ENCODE peak calls at places on chromosomes 6 and 20, in ten cellular contexts. I is A549, A is Calu3, T is ascending aorta, H is neural crest cell, P is fibroblast of mammary gland, F is type B pancreatic cell, M is transverse colon, S is pancreas, Z is BJ. C is an unnamed sample.

GRCh38 chr6:167648506-167649278 is 178.0 kb upstream of the AFDN start:
- DNase-seq in I (no peak), A (no peak), T (no peak), H (no peak), P (no peak), F (no peak), M (no peak), S (peak), Z (no peak), C (no peak)

GRCh38 chr20:40848530-40848929 is 159.5 kb upstream of the MAFB start:
- DNase-seq in I (no peak), A (no peak), T (no peak), H (no peak), P (no peak), F (no peak), M (no peak), S (no peak), Z (no peak), C (no peak)

GRCh38 chr6:112106562-112106961 is 19.2 kb downstream of the FAM229B start:
- DNase-seq in I (no peak), A (no peak), T (no peak), H (no peak), P (no peak), F (no peak), M (no peak), S (no peak), Z (no peak), C (no peak)

GRCh38 chr20:35131953-35132352 is 15.2 kb downstream of the EDEM2 start:
- DNase-seq in I (no peak), A (no peak), T (no peak), H (no peak), P (no peak), F (no peak), M (no peak), S (no peak), Z (no peak), C (no peak)

GRCh38 chr20:45467861-45468260 is 1.7 kb upstream of the WFDC2 start:
- DNase-seq in I (no peak), A (no peak), T (no peak), H (no peak), P (no peak), F (no peak), M (peak), S (no peak), Z (no peak), C (no peak)

GRCh38 chr6:90584636-90585255 is 2.1 kb downstream of the MAP3K7 start:
- DNase-seq in I (no peak), A (no peak), T (no peak), H (no peak), P (no peak), F (no peak), M (no peak), S (no peak), Z (no peak), C (no peak)

GRCh38 chr6:152094992-152095592 is 287.6 kb downstream of the ESR1 start:
- DNase-seq in I (peak), A (peak), T (peak), H (no peak), P (peak), F (no peak), M (peak), S (no peak), Z (peak), C (no peak)

GRCh38 chr20:3696745-3697587 is 15.2 kb upstream of the ADAM33 start:
- DNase-seq in I (no peak), A (no peak), T (no peak), H (no peak), P (no peak), F (no peak), M (no peak), S (no peak), Z (no peak), C (no peak)

GRCh38 chr20:42688576-42688975 is 501.1 kb downstream of the PTPRT start:
- DNase-seq in I (no peak), A (peak), T (no peak), H (no peak), P (no peak), F (no peak), M (no peak), S (no peak), Z (no peak), C (no peak)

GRCh38 chr20:62313021-62313420 is 10.2 kb downstream of the ADRM1 start:
- DNase-seq in I (no peak), A (no peak), T (no peak), H (no peak), P (no peak), F (no peak), M (no peak), S (no peak), Z (no peak), C (no peak)

GRCh38 chr20:35279533-35280174 is 1.7 kb upstream of the MMP24OS start:
- DNase-seq in I (no peak), A (no peak), T (no peak), H (no peak), P (no peak), F (no peak), M (no peak), S (no peak), Z (no peak), C (no peak)

GRCh38 chr6:167509853-167510220 is 185.0 kb downstream of the TTLL2 start:
- DNase-seq in I (no peak), A (no peak), T (no peak), H (no peak), P (no peak), F (no peak), M (no peak), S (no peak), Z (no peak), C (no peak)

GRCh38 chr20:55538261-55538908 is 466.9 kb downstream of the CBLN4 start:
- DNase-seq in I (no peak), A (no peak), T (no peak), H (no peak), P (no peak), F (no peak), M (no peak), S (no peak), Z (no peak), C (no peak)

GRCh38 chr20:23995905-23996666 is 7.5 kb upstream of the GGTLC1 start:
- DNase-seq in I (peak), A (peak), T (no peak), H (peak), P (peak), F (no peak), M (peak), S (peak), Z (no peak), C (peak)

GRCh38 chr6:43744490-43744889 is 25.5 kb upstream of the VEGFA start:
- DNase-seq in I (no peak), A (no peak), T (peak), H (no peak), P (no peak), F (no peak), M (no peak), S (no peak), Z (no peak), C (no peak)

GRCh38 chr6:163710552-163710951 is 296.0 kb downstream of the QKI start:
- DNase-seq in I (no peak), A (no peak), T (peak), H (no peak), P (no peak), F (no peak), M (no peak), S (no peak), Z (no peak), C (no peak)

GRCh38 chr6:132604635-132605150 is 15.2 kb upstream of the TAAR5 start:
- DNase-seq in I (no peak), A (no peak), T (no peak), H (no peak), P (no peak), F (no peak), M (no peak), S (no peak), Z (no peak), C (no peak)

GRCh38 chr6:128252293-128253176 is 267.9 kb downstream of the PTPRK start:
- DNase-seq in I (no peak), A (no peak), T (no peak), H (no peak), P (no peak), F (no peak), M (no peak), S (no peak), Z (no peak), C (no peak)

GRCh38 chr6:170093658-170094596 is 197.0 kb downstream of the DLL1 start:
- DNase-seq in I (no peak), A (no peak), T (peak), H (no peak), P (no peak), F (peak), M (no peak), S (peak), Z (no peak), C (peak)

GRCh38 chr20:53739799-53740785 is 146.5 kb upstream of the ZNF217 start:
- DNase-seq in I (no peak), A (peak), T (no peak), H (no peak), P (no peak), F (no peak), M (no peak), S (no peak), Z (no peak), C (no peak)

GRCh38 chr20:32510601-32511357 is 74.4 kb downstream of the NOL4L start:
- DNase-seq in I (no peak), A (no peak), T (no peak), H (no peak), P (no peak), F (no peak), M (no peak), S (peak), Z (no peak), C (no peak)

GRCh38 chr6:145139451-145139850 is 595.9 kb downstream of the EPM2A start:
- DNase-seq in I (no peak), A (no peak), T (no peak), H (no peak), P (peak), F (no peak), M (no peak), S (no peak), Z (no peak), C (no peak)

GRCh38 chr20:58175425-58175824 is 53.0 kb downstream of the ANKRD60 start:
- DNase-seq in I (no peak), A (no peak), T (no peak), H (no peak), P (no peak), F (no peak), M (no peak), S (no peak), Z (no peak), C (no peak)

GRCh38 chr20:32210206-32210605 is 2.5 kb downstream of the POFUT1 start:
- DNase-seq in I (no peak), A (no peak), T (no peak), H (no peak), P (no peak), F (no peak), M (no peak), S (no peak), Z (no peak), C (no peak)

GRCh38 chr6:2231438-2231837 is 14.0 kb downstream of the GMDS start:
- DNase-seq in I (no peak), A (no peak), T (no peak), H (no peak), P (peak), F (no peak), M (no peak), S (no peak), Z (no peak), C (no peak)

GRCh38 chr20:717817-718216 is 42.2 kb upstream of the SCRT2 start:
- DNase-seq in I (no peak), A (no peak), T (no peak), H (no peak), P (no peak), F (no peak), M (no peak), S (no peak), Z (no peak), C (no peak)

GRCh38 chr6:46042355-46042999 is 26.8 kb upstream of the CLIC5 start:
- DNase-seq in I (peak), A (peak), T (no peak), H (no peak), P (peak), F (no peak), M (peak), S (no peak), Z (no peak), C (no peak)

GRCh38 chr6:41878961-41879405 is 16.2 kb downstream of the USP49 start:
- DNase-seq in I (no peak), A (no peak), T (no peak), H (no peak), P (peak), F (no peak), M (no peak), S (no peak), Z (peak), C (no peak)

GRCh38 chr6:82906489-82906888 is 159.2 kb downstream of the UBE3D start:
- DNase-seq in I (no peak), A (no peak), T (no peak), H (no peak), P (peak), F (no peak), M (no peak), S (no peak), Z (no peak), C (no peak)

GRCh38 chr6:99187429-99187828 is 162.0 kb downstream of the FAXC start:
- DNase-seq in I (no peak), A (no peak), T (no peak), H (no peak), P (no peak), F (no peak), M (no peak), S (no peak), Z (no peak), C (no peak)

GRCh38 chr6:90610671-90611542 is 24.0 kb upstream of the MAP3K7 start:
- DNase-seq in I (peak), A (peak), T (peak), H (peak), P (no peak), F (peak), M (no peak), S (peak), Z (no peak), C (peak)

GRCh38 chr6:160395187-160395586 is 47.0 kb downstream of the SLC22A3 start:
- DNase-seq in I (no peak), A (no peak), T (no peak), H (no peak), P (no peak), F (no peak), M (no peak), S (no peak), Z (no peak), C (no peak)

GRCh38 chr6:160394654-160395035 is 46.5 kb downstream of the SLC22A3 start:
- DNase-seq in I (peak), A (peak), T (no peak), H (no peak), P (no peak), F (no peak), M (no peak), S (no peak), Z (no peak), C (no peak)

GRCh38 chr6:160400426-160400825 is 52.2 kb downstream of the SLC22A3 start:
- DNase-seq in I (no peak), A (no peak), T (peak), H (no peak), P (peak), F (no peak), M (no peak), S (no peak), Z (no peak), C (no peak)

GRCh38 chr6:160393966-160394653 is 45.9 kb downstream of the SLC22A3 start:
- DNase-seq in I (peak), A (peak), T (no peak), H (no peak), P (no peak), F (no peak), M (no peak), S (no peak), Z (no peak), C (no peak)

GRCh38 chr6:160398674-160399271 is 50.6 kb downstream of the SLC22A3 start:
- DNase-seq in I (no peak), A (no peak), T (no peak), H (no peak), P (peak), F (no peak), M (no peak), S (no peak), Z (no peak), C (no peak)
- TF ChIP-seq CTCF in I (no peak), A (no peak), T (no peak), H (no peak), P (no peak), F (no peak), M (no peak), S (no peak), Z (no peak), C (no peak)

GRCh38 chr6:4253604-4254211 is 118.3 kb upstream of the ECI2 start:
- DNase-seq in I (peak), A (peak), T (no peak), H (no peak), P (peak), F (no peak), M (no peak), S (no peak), Z (no peak), C (no peak)
- TF ChIP-seq CTCF in I (no peak), A (no peak), T (peak), H (no peak), P (peak), F (peak), M (no peak), S (no peak), Z (peak), C (no peak)

GRCh38 chr6:40379811-40380210 is 207.4 kb downstream of the LRFN2 start:
- DNase-seq in I (no peak), A (no peak), T (no peak), H (no peak), P (no peak), F (no peak), M (no peak), S (no peak), Z (no peak), C (no peak)
- TF ChIP-seq CTCF in I (no peak), A (no peak), T (no peak), H (no peak), P (no peak), F (no peak), M (no peak), S (no peak), Z (no peak), C (no peak)

GRCh38 chr6:107180114-107180513 is 64.8 kb upstream of the BEND3 start:
- DNase-seq in I (no peak), A (no peak), T (no peak), H (no peak), P (no peak), F (no peak), M (no peak), S (no peak), Z (no peak), C (no peak)

GRCh38 chr6:107173779-107174178 is 58.5 kb upstream of the BEND3 start:
- DNase-seq in I (no peak), A (no peak), T (no peak), H (no peak), P (peak), F (no peak), M (no peak), S (no peak), Z (no peak), C (no peak)

GRCh38 chr6:107179004-107179403 is 63.7 kb upstream of the BEND3 start:
- DNase-seq in I (peak), A (peak), T (no peak), H (peak), P (peak), F (no peak), M (no peak), S (no peak), Z (no peak), C (no peak)
- TF ChIP-seq CTCF in I (peak), A (no peak), T (no peak), H (peak), P (peak), F (peak), M (no peak), S (no peak), Z (peak), C (no peak)

GRCh38 chr6:47073125-47074110 is 31.3 kb upstream of the ADGRF1 start:
- DNase-seq in I (no peak), A (no peak), T (no peak), H (no peak), P (no peak), F (no peak), M (no peak), S (no peak), Z (no peak), C (no peak)
- TF ChIP-seq CTCF in I (no peak), A (no peak), T (no peak), H (peak), P (peak), F (peak), M (no peak), S (no peak), Z (peak), C (peak)

DNA sequence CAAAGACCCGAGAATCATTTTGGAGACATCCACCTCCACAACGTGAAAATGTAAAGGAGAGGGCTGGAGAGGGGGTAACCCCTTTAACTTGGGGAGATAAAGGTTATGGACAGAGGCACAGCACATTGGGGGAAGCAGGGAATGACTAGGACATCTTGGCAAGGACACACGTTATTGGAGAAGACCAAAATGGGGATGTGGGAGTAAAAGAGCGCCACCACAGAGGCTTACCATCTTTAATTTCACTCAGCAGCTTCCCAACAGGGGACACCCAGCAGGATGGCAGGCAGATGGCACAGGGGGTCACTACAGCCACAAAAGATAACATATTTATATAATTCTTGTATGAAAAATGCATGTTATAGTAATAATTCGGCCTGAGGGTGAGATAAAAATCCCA is 9.8 kb downstream of the C6orf52 start:
- DNase-seq in I (no peak), A (no peak), T (no peak), H (no peak), P (no peak), F (no peak), M (no peak), S (no peak), Z (no peak), C (no peak)
- TF ChIP-seq CTCF in I (no peak), A (no peak), T (no peak), H (no peak), P (no peak), F (no peak), M (no peak), S (no peak), Z (no peak), C (no peak)

GRCh38 chr6:140001005-140001404 is 626.6 kb upstream of the CITED2 start:
- DNase-seq in I (no peak), A (no peak), T (no peak), H (no peak), P (peak), F (no peak), M (no peak), S (no peak), Z (no peak), C (no peak)

GRCh38 chr6:140001851-140002301 is 627.4 kb upstream of the CITED2 start:
- DNase-seq in I (no peak), A (no peak), T (no peak), H (no peak), P (peak), F (no peak), M (no peak), S (no peak), Z (peak), C (no peak)

GRCh38 chr6:139990865-139991264 is 616.4 kb upstream of the CITED2 start:
- DNase-seq in I (no peak), A (no peak), T (peak), H (no peak), P (peak), F (no peak), M (no peak), S (no peak), Z (no peak), C (no peak)

GRCh38 chr6:139996253-139996834 is 621.9 kb upstream of the CITED2 start:
- DNase-seq in I (peak), A (peak), T (no peak), H (no peak), P (no peak), F (no peak), M (no peak), S (no peak), Z (no peak), C (no peak)
- TF ChIP-seq CTCF in I (no peak), A (no peak), T (no peak), H (peak), P (no peak), F (no peak), M (no peak), S (no peak), Z (no peak), C (no peak)

GRCh38 chr6:32196682-32197616 is 4.5 kb upstream of the GPSM3 start:
- DNase-seq in I (peak), A (peak), T (no peak), H (no peak), P (no peak), F (peak), M (peak), S (no peak), Z (no peak), C (no peak)
- TF ChIP-seq CTCF in I (no peak), A (peak), T (no peak), H (no peak), P (no peak), F (no peak), M (no peak), S (no peak), Z (no peak), C (no peak)

GRCh38 chr20:50506270-50506579 is 4.0 kb upstream of the PTPN1 start:
- DNase-seq in I (no peak), A (no peak), T (no peak), H (no peak), P (no peak), F (no peak), M (no peak), S (no peak), Z (no peak), C (no peak)
- TF ChIP-seq CTCF in I (no peak), A (no peak), T (no peak), H (no peak), P (peak), F (no peak), M (no peak), S (no peak), Z (no peak), C (no peak)

GRCh38 chr20:49690899-49691620 is 22.6 kb downstream of the B4GALT5 start:
- DNase-seq in I (peak), A (peak), T (no peak), H (no peak), P (peak), F (no peak), M (no peak), S (peak), Z (no peak), C (no peak)
- TF ChIP-seq CTCF in I (no peak), A (no peak), T (no peak), H (no peak), P (no peak), F (no peak), M (no peak), S (no peak), Z (no peak), C (no peak)

C was measured in mesothelial cell of epicardium.